ENCODE peak calls at places on chromosome 5, in four cellular contexts. T is SK-N-SH, J is K562, C is GM12878. Y is an unnamed sample.

GRCh38 chr5:100746730-100747129 is 156.4 kb downstream of the ST8SIA4 start:
- DNase-seq in T (no peak), J (no peak), C (no peak), Y (no peak)

GRCh38 chr5:149471406-149472183 is 79.6 kb downstream of the CSNK1A1 start:
- DNase-seq in T (no peak), J (peak), C (no peak), Y (no peak)

GRCh38 chr5:3602713-3603502 is 7.3 kb downstream of the IRX1 start:
- DNase-seq in T (peak), J (peak), C (no peak), Y (peak)

GRCh38 chr5:14727428-14727865 is 62.9 kb downstream of the OTULIN start:
- DNase-seq in T (peak), J (peak), C (no peak), Y (peak)

GRCh38 chr5:155978805-155979204 is 348.2 kb upstream of the SGCD start:
- DNase-seq in T (no peak), J (no peak), C (no peak), Y (no peak)

GRCh38 chr5:143541943-143542797 is 138.7 kb upstream of the NR3C1 start:
- DNase-seq in T (no peak), J (no peak), C (no peak), Y (no peak)

GRCh38 chr5:139823757-139824355 is 28.2 kb downstream of the PSD2 start:
- DNase-seq in T (no peak), J (no peak), C (no peak), Y (no peak)

GRCh38 chr5:116681334-116682013 is 106.9 kb upstream of the SEMA6A start:
- DNase-seq in T (no peak), J (no peak), C (peak), Y (no peak)

GRCh38 chr5:175464414-175465233 is 13.7 kb upstream of the SFXN1 start:
- DNase-seq in T (peak), J (peak), C (no peak), Y (peak)

GRCh38 chr5:1012316-1012841 is 3.8 kb downstream of the NKD2 start:
- DNase-seq in T (no peak), J (no peak), C (no peak), Y (no peak)

GRCh38 chr5:87156631-87157030 is 111.1 kb upstream of the RASA1 start:
- DNase-seq in T (no peak), J (no peak), C (no peak), Y (no peak)

GRCh38 chr5:141800629-141801028 is 77.6 kb downstream of the PCDH1 start:
- DNase-seq in T (peak), J (no peak), C (no peak), Y (no peak)

GRCh38 chr5:13816126-13816525 is 128.4 kb downstream of the DNAH5 start:
- DNase-seq in T (no peak), J (no peak), C (no peak), Y (no peak)

GRCh38 chr5:39177629-39177959 is 41.8 kb downstream of the FYB1 start:
- DNase-seq in T (no peak), J (peak), C (peak), Y (no peak)

GRCh38 chr5:66582499-66582898 is 13.7 kb upstream of the MAST4 start:
- DNase-seq in T (no peak), J (no peak), C (no peak), Y (no peak)

GRCh38 chr5:135549413-135549812 is 13.6 kb upstream of the NEUROG1 start:
- DNase-seq in T (no peak), J (no peak), C (no peak), Y (no peak)

GRCh38 chr5:138536665-138537315 is 6.2 kb downstream of the ETF1 start:
- DNase-seq in T (peak), J (peak), C (no peak), Y (peak)

GRCh38 chr5:13987843-13988464 is 43.5 kb upstream of the DNAH5 start:
- DNase-seq in T (peak), J (peak), C (no peak), Y (peak)

GRCh38 chr5:161400583-161400982 is 145.9 kb downstream of the GABRB2 start:
- DNase-seq in T (no peak), J (no peak), C (no peak), Y (no peak)

DNA sequence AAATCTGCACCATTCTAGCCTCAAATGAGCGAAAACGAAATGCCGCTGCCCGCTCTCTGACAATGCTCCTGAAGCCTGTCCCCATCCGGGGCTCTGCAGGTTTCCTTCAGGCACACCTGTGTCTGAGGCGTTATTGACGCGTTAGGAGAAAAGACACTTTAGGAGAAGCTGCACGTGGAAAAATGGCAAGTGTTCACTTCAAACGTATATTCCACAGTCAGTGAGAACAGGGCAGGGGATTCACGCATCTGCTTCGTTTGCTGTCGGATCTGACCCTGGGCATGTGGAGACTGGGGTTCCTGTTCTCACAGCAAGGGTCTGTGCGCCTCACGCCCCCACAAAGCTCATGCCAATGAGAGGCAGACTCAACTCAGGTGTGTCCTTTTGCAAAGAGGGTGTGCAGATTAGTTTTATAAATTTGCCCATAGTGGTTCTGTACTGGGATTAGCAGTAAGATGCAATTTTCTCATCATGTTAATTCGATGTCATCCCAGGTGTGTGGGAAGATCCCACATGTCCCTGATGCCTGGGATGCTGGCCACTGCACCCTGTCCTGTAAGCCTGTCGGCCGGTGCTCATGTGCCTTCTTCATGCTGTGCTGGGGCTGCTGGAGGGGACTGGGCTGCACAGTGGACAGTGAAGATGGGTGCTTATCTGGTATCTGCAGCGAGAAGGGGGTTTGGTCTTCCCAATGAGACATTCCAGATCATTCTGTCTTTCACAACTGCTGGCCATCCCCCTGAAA is 11.2 kb upstream of the TBC1D9B start:
- DNase-seq in T (no peak), J (no peak), C (no peak), Y (no peak)
- TF ChIP-seq USF1 in T (no peak), J (no peak), C (no peak), Y (no peak)

DNA sequence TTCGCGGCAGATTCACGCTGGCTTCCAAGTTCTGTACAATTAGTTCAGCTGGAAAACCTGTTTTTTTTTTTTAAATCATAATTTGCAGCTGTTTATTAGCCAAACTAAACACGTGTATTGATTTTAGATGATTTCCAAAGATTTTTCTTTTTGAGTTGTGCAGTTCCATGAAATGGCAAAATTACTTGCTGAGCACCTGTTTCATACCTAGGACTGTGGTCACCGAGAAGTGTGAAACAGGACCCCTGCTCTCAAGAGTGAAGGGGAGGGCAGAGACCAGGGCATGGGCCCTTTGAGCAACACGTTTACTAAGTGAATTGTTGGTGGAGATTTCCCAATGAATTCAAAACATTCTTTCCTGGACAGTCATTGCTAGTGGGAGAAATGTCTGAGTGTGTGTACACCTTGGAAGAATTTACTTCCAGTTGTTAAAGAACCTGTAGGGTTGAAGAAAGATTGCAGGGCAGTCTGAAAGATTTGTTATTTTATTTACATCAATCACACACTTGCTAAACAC is 696 bp downstream of the SNX24 start:
- DNase-seq in T (peak), J (no peak), C (no peak), Y (no peak)
- TF ChIP-seq USF1 in T (no peak), J (no peak), C (no peak), Y (no peak)

DNA sequence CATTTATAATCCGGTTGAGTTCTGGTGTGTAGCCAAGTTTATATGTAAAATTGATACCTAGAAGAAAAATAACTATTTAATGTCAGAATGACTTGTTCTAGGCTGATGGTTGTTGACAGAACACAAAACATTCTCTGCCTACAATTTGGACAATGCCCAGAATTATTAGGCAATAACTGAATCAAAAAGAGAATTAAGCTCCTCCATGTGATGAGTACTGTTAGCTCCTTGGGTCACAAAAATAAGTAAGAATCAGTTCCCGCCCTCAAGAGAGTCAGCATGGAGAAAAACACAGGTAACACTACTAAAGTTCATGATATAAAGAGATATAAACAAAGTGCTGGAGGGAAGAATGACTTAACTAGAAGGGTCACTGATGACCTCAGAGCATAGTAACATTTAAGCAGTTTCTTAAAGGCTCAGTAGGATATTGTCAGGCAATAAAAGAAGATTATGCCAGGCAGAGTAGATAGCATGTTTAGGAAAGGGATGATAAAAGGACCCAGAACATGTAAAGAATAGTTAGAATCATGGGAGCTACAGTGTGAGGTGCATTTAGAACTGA is 200.5 kb upstream of the ACTBL2 start:
- DNase-seq in T (no peak), J (no peak), C (no peak), Y (no peak)
- TF ChIP-seq USF1 in T (no peak), J (no peak), C (no peak), Y (no peak)

GRCh38 chr5:147177125-147177840 is 57.5 kb upstream of the STK32A start:
- DNase-seq in T (no peak), J (no peak), C (no peak), Y (no peak)

GRCh38 chr5:147175516-147176097 is 59.2 kb upstream of the STK32A start:
- DNase-seq in T (no peak), J (no peak), C (no peak), Y (no peak)

GRCh38 chr5:147179555-147180147 is 55.2 kb upstream of the STK32A start:
- DNase-seq in T (no peak), J (no peak), C (no peak), Y (no peak)

GRCh38 chr5:147174671-147175070 is 60.2 kb upstream of the STK32A start:
- DNase-seq in T (no peak), J (no peak), C (no peak), Y (no peak)

GRCh38 chr5:147176422-147176821 is 58.4 kb upstream of the STK32A start:
- DNase-seq in T (no peak), J (no peak), C (no peak), Y (no peak)
- TF ChIP-seq USF1 in T (no peak), J (no peak), C (no peak), Y (no peak)

GRCh38 chr5:59724482-59725392 is 168.8 kb downstream of the PDE4D start:
- DNase-seq in T (peak), J (peak), C (no peak), Y (peak)
- TF ChIP-seq USF1 in T (no peak), J (no peak), C (no peak), Y (no peak)

GRCh38 chr5:12250454-12250853 is 346.2 kb upstream of the CTNND2 start:
- DNase-seq in T (no peak), J (no peak), C (no peak), Y (no peak)
- TF ChIP-seq USF1 in T (no peak), J (no peak), C (no peak), Y (no peak)